ENCODE peak calls at places on chromosomes 12 and 14, in ten cellular contexts. N is progenitor cell of endocrine pancreas, D is neural progenitor cell, Z is endothelial cell, I is GM13976, W is right atrium auricular region, R is mucosa of descending colon, T is esophagus muscularis mucosa, V is HFFc6, B is Peyer's patch. O is an unnamed sample.

GRCh38 chr12:114245555-114245954 is 160.4 kb downstream of the TBX5 start:
- DNase-seq in W (no peak), D (peak), N (no peak), R (no peak), T (no peak), B (no peak), Z (no peak), V (no peak), I (no peak), O (no peak)

GRCh38 chr14:79668941-79669340 is 542.4 kb downstream of the DIO2 start:
- DNase-seq in T (no peak), W (no peak), R (no peak), V (no peak), B (no peak), I (no peak), N (no peak), D (no peak), Z (no peak), O (no peak)

GRCh38 chr12:102816816-102817434 is 100.1 kb downstream of the PAH start:
- DNase-seq in V (peak), N (no peak), I (no peak), B (no peak), T (no peak), D (peak), R (no peak), W (no peak), Z (no peak), O (no peak)

GRCh38 chr14:55899531-55899930 is 218.7 kb upstream of the PELI2 start:
- DNase-seq in W (no peak), I (no peak), B (no peak), Z (no peak), N (no peak), T (no peak), R (no peak), D (no peak), V (no peak), O (no peak)

GRCh38 chr12:6363330-6364036 is 11.9 kb downstream of the SCNN1A start:
- DNase-seq in V (no peak), R (peak), Z (peak), D (peak), N (peak), T (peak), I (peak), W (peak), B (peak), O (peak)

GRCh38 chr14:72457641-72458040 is 436.3 kb downstream of the DPF3 start:
- DNase-seq in Z (no peak), T (no peak), V (peak), B (no peak), R (no peak), I (no peak), N (no peak), D (no peak), W (no peak), O (no peak)

GRCh38 chr14:106844608-106845285 is 1318.4 kb downstream of the TMEM121 start:
- DNase-seq in V (no peak), R (peak), T (no peak), B (peak), N (no peak), W (no peak), I (peak), Z (no peak), D (no peak), O (peak)

GRCh38 chr12:52119398-52120254 is 40.1 kb downstream of the SMIM41 start:
- DNase-seq in N (peak), T (no peak), Z (peak), W (no peak), R (peak), I (peak), V (no peak), D (peak), B (peak), O (peak)

GRCh38 chr12:13114251-13115052 is 11.0 kb upstream of the GSG1 start:
- DNase-seq in W (no peak), B (no peak), N (no peak), Z (no peak), R (no peak), V (peak), I (no peak), D (peak), T (no peak), O (no peak)

GRCh38 chr12:111645433-111645832 is 40.3 kb downstream of the BRAP start:
- DNase-seq in W (no peak), I (no peak), T (no peak), N (no peak), V (peak), R (no peak), B (no peak), D (no peak), Z (no peak), O (no peak)

GRCh38 chr12:49548822-49549648 is 10.2 kb downstream of the KCNH3 start:
- DNase-seq in N (no peak), B (no peak), T (no peak), I (peak), W (no peak), Z (peak), V (no peak), R (no peak), D (peak), O (no peak)

GRCh38 chr14:80805136-80805535 is 136.4 kb downstream of the CEP128 start:
- DNase-seq in T (no peak), B (no peak), V (peak), Z (no peak), N (no peak), W (no peak), I (no peak), R (no peak), D (no peak), O (no peak)

GRCh38 chr12:49867580-49868341 is 24.9 kb upstream of the BCDIN3D start:
- DNase-seq in I (no peak), Z (no peak), D (no peak), R (no peak), N (no peak), V (no peak), T (no peak), B (no peak), W (no peak), O (no peak)

GRCh38 chr12:120474092-120474960 is 4.8 kb upstream of the SRSF9 start:
- DNase-seq in N (no peak), W (no peak), Z (no peak), B (no peak), T (no peak), D (no peak), I (no peak), R (no peak), V (peak), O (no peak)

GRCh38 chr12:69108024-69108423 is 131.3 kb upstream of the CPSF6 start:
- DNase-seq in R (no peak), I (no peak), N (no peak), Z (peak), D (no peak), B (no peak), T (no peak), W (no peak), V (no peak), O (no peak)

GRCh38 chr14:77804592-77804991 is 4.7 kb downstream of the ADCK1 start:
- DNase-seq in N (no peak), W (no peak), V (no peak), B (peak), I (peak), D (peak), R (peak), Z (peak), T (no peak), O (no peak)
- TF ChIP-seq CTCF in N (peak), W (no peak), V (peak), B (peak), I (peak), D (peak), R (peak), Z (peak), T (no peak), O (peak)

DNA sequence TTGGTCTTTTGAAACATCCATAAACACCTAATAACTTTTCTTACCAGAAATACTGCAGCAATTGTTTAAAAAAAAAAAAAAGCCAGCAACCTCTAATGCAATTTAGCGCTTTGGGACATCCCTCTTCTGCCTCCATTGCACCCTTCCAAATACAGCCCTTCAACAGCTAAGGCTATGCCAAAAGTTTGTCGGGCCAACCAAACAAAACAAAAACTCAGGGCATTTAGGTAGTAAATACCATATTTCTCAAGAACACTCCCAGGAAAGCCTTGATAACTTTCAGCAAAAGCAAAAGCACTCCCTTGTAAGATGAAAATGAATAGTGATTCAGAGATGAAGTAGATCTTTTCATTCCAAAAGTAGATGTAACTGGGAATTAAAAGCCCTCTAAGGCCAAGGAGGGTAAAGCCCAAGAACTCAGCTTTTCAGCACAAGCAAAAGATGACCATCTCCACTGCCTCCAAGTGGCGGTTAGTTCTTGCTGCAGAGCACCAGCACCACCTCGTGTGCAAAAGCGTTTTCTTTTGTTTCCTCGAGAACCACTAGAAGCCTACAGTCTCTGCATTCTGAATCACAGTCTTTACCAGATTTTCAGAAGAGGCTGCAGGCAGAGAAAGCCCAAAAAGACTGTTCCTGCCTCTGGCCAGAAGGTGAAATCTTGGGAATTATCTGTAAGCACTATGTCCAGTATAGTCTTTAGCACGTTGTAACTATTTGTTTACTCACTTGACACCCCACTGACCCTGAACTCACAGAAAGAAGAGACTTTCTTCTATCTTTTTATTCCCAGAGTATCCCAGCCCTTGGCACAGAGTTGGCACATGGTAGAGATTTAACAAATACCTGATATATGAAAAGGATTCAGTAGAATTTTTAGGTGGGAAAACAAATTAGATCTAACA is 53.1 kb downstream of the SIX6 start:
- DNase-seq in R (peak), D (peak), B (no peak), W (no peak), V (peak), I (peak), Z (peak), T (no peak), N (peak), O (no peak)
- TF ChIP-seq CTCF in R (no peak), D (peak), B (peak), W (peak), V (peak), I (peak), Z (peak), T (peak), N (peak), O (peak)

DNA sequence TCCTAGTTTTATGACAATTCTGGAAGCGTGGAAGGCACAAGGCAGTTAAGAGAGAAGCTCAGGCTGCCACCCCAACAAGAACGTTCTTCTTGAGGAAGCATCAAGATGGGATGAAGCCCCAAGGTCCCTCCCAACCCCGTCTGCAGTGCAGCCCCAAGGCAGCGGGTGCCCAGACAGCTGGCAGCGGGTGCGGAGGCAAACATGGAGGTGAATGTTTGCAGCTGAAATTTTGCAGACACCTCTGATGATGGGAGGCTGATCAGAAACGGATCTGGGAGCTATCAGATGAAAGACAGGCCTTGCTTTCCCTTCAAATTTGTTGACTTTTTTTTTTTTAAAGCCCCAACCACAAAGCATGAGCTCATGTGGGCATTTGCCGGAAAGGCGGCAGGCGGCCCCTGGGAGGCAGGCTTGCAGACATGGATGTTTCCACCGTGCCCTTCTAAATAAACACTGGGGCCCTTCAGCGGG is 230.7 kb upstream of the RTL1 start:
- DNase-seq in D (no peak), N (no peak), I (no peak), V (no peak), W (no peak), B (peak), T (peak), R (no peak), Z (no peak), O (no peak)
- TF ChIP-seq CTCF in D (no peak), N (no peak), I (no peak), V (no peak), W (no peak), B (no peak), T (no peak), R (no peak), Z (no peak), O (no peak)

GRCh38 chr14:23269193-23269592 is 16.7 kb downstream of the HOMEZ start:
- DNase-seq in Z (no peak), D (no peak), V (no peak), I (no peak), R (no peak), W (no peak), B (no peak), T (no peak), N (no peak), O (no peak)
- TF ChIP-seq CTCF in Z (no peak), D (no peak), V (no peak), I (no peak), R (no peak), W (no peak), B (no peak), T (no peak), N (no peak), O (no peak)